ENCODE peak calls at places on chromosomes 13 and 19, in five cellular contexts. One of them, this sample, is unnamed.

GRCh38 chr13:73596382-73596781 is 537.6 kb downstream of the KLF5 start:
- DNase-seq in Caco-2: no peak
- DNase-seq in RWPE1: no peak
- DNase-seq in astrocyte: no peak
- DNase-seq in HFFc6: no peak
- DNase-seq in this sample: no peak

GRCh38 chr13:99342723-99343315 is 35.6 kb upstream of the GPR183 start:
- DNase-seq in Caco-2: no peak
- DNase-seq in RWPE1: no peak
- DNase-seq in astrocyte: no peak
- DNase-seq in HFFc6: no peak
- DNase-seq in this sample: no peak

GRCh38 chr19:23762884-23763711 is 4.4 kb upstream of the ZNF681 start:
- DNase-seq in Caco-2: peak
- DNase-seq in RWPE1: peak
- DNase-seq in astrocyte: peak
- DNase-seq in HFFc6: no peak
- DNase-seq in this sample: peak

GRCh38 chr19:31378404-31378803 is 29.2 kb upstream of the TSHZ3 start:
- DNase-seq in Caco-2: no peak
- DNase-seq in RWPE1: peak
- DNase-seq in astrocyte: peak
- DNase-seq in HFFc6: peak
- DNase-seq in this sample: peak

GRCh38 chr19:45558399-45558878 is 26.2 kb downstream of the OPA3 start:
- DNase-seq in Caco-2: peak
- DNase-seq in RWPE1: peak
- DNase-seq in astrocyte: no peak
- DNase-seq in HFFc6: no peak
- DNase-seq in this sample: peak

GRCh38 chr13:113880651-113881611 is 17.1 kb upstream of the GAS6 start:
- DNase-seq in Caco-2: no peak
- DNase-seq in RWPE1: no peak
- DNase-seq in astrocyte: no peak
- DNase-seq in HFFc6: no peak
- DNase-seq in this sample: no peak

GRCh38 chr19:29029271-29029670 is 183.7 kb downstream of the UQCRFS1 start:
- DNase-seq in Caco-2: no peak
- DNase-seq in RWPE1: no peak
- DNase-seq in astrocyte: no peak
- DNase-seq in HFFc6: no peak
- DNase-seq in this sample: no peak

GRCh38 chr13:32783067-32783466 is 196.8 kb downstream of the PDS5B start:
- DNase-seq in Caco-2: no peak
- DNase-seq in RWPE1: no peak
- DNase-seq in astrocyte: peak
- DNase-seq in HFFc6: peak
- DNase-seq in this sample: peak

GRCh38 chr19:5314012-5314906 is 26.4 kb downstream of the PTPRS start:
- DNase-seq in Caco-2: no peak
- DNase-seq in RWPE1: peak
- DNase-seq in astrocyte: no peak
- DNase-seq in HFFc6: no peak
- DNase-seq in this sample: peak

GRCh38 chr19:51808333-51808986 is 13.5 kb downstream of the FPR3 start:
- DNase-seq in Caco-2: no peak
- DNase-seq in RWPE1: peak
- DNase-seq in astrocyte: no peak
- DNase-seq in HFFc6: peak
- DNase-seq in this sample: peak

GRCh38 chr13:114134111-114134943 is 1.9 kb upstream of the RASA3 start:
- DNase-seq in Caco-2: no peak
- DNase-seq in RWPE1: no peak
- DNase-seq in astrocyte: no peak
- DNase-seq in HFFc6: no peak
- DNase-seq in this sample: no peak

GRCh38 chr19:19595171-19595701 is 23.3 kb downstream of the PBX4 start:
- DNase-seq in Caco-2: no peak
- DNase-seq in RWPE1: no peak
- DNase-seq in astrocyte: no peak
- DNase-seq in HFFc6: peak
- DNase-seq in this sample: peak

GRCh38 chr13:21694831-21695230 is 24.0 kb downstream of the FGF9 start:
- DNase-seq in Caco-2: no peak
- DNase-seq in RWPE1: no peak
- DNase-seq in astrocyte: no peak
- DNase-seq in HFFc6: no peak
- DNase-seq in this sample: no peak

GRCh38 chr13:111550062-111550461 is 229.6 kb downstream of the TEX29 start:
- DNase-seq in Caco-2: no peak
- DNase-seq in RWPE1: no peak
- DNase-seq in astrocyte: no peak
- DNase-seq in HFFc6: no peak
- DNase-seq in this sample: no peak

GRCh38 chr19:30276312-30276884 is 95.8 kb upstream of the ZNF536 start:
- DNase-seq in Caco-2: no peak
- DNase-seq in RWPE1: no peak
- DNase-seq in astrocyte: no peak
- DNase-seq in HFFc6: no peak
- DNase-seq in this sample: no peak

GRCh38 chr19:7866399-7867091 is 7.6 kb downstream of the PRR36 start:
- DNase-seq in Caco-2: no peak
- DNase-seq in RWPE1: no peak
- DNase-seq in astrocyte: no peak
- DNase-seq in HFFc6: no peak
- DNase-seq in this sample: no peak

GRCh38 chr19:4345656-4346383 is 2.5 kb downstream of the MPND start:
- DNase-seq in Caco-2: no peak
- DNase-seq in RWPE1: no peak
- DNase-seq in astrocyte: no peak
- DNase-seq in HFFc6: no peak
- DNase-seq in this sample: no peak

GRCh38 chr13:51999525-51999924 is 11.7 kb downstream of the ATP7B start:
- DNase-seq in Caco-2: no peak
- DNase-seq in RWPE1: no peak
- DNase-seq in astrocyte: peak
- DNase-seq in HFFc6: no peak
- DNase-seq in this sample: no peak

GRCh38 chr19:47486900-47487299 is 2.9 kb upstream of the KPTN start:
- DNase-seq in Caco-2: no peak
- DNase-seq in RWPE1: no peak
- DNase-seq in astrocyte: no peak
- DNase-seq in HFFc6: no peak
- DNase-seq in this sample: no peak

GRCh38 chr13:19059016-19059780 is 122.4 kb downstream of the TUBA3C start:
- DNase-seq in Caco-2: no peak
- DNase-seq in RWPE1: no peak
- DNase-seq in astrocyte: no peak
- DNase-seq in HFFc6: no peak
- DNase-seq in this sample: no peak

GRCh38 chr19:48544856-48545750 is 6.9 kb upstream of the SULT2B1 start:
- DNase-seq in Caco-2: no peak
- DNase-seq in RWPE1: no peak
- DNase-seq in astrocyte: no peak
- DNase-seq in HFFc6: no peak
- DNase-seq in this sample: no peak

GRCh38 chr13:27796544-27797227 is 4.4 kb downstream of the GSX1 start:
- DNase-seq in Caco-2: no peak
- DNase-seq in RWPE1: no peak
- DNase-seq in astrocyte: no peak
- DNase-seq in HFFc6: no peak
- DNase-seq in this sample: no peak

GRCh38 chr13:27794075-27794691 is 1.9 kb downstream of the GSX1 start:
- DNase-seq in Caco-2: no peak
- DNase-seq in RWPE1: no peak
- DNase-seq in astrocyte: no peak
- DNase-seq in HFFc6: no peak
- DNase-seq in this sample: no peak

GRCh38 chr13:27795718-27796019 is 3.4 kb downstream of the GSX1 start:
- DNase-seq in Caco-2: no peak
- DNase-seq in RWPE1: no peak
- DNase-seq in astrocyte: no peak
- DNase-seq in HFFc6: no peak
- DNase-seq in this sample: no peak

GRCh38 chr13:27794921-27795717 is 2.8 kb downstream of the GSX1 start:
- DNase-seq in Caco-2: no peak
- DNase-seq in RWPE1: no peak
- DNase-seq in astrocyte: no peak
- DNase-seq in HFFc6: no peak
- DNase-seq in this sample: no peak

GRCh38 chr13:27797228-27797624 is 4.9 kb downstream of the GSX1 start:
- DNase-seq in Caco-2: no peak
- DNase-seq in RWPE1: peak
- DNase-seq in astrocyte: no peak
- DNase-seq in HFFc6: peak
- DNase-seq in this sample: peak
- TF ChIP-seq CTCF in Caco-2: no peak
- TF ChIP-seq CTCF in RWPE1: no peak
- TF ChIP-seq CTCF in astrocyte: no peak
- TF ChIP-seq CTCF in HFFc6: peak
- TF ChIP-seq CTCF in this sample: peak

GRCh38 chr19:41702208-41702651 is 6.2 kb upstream of the CEACAM5 start:
- DNase-seq in Caco-2: no peak
- DNase-seq in RWPE1: no peak
- DNase-seq in astrocyte: peak
- DNase-seq in HFFc6: peak
- DNase-seq in this sample: peak

GRCh38 chr19:41699968-41700323 is 8.5 kb upstream of the CEACAM5 start:
- DNase-seq in Caco-2: peak
- DNase-seq in RWPE1: no peak
- DNase-seq in astrocyte: no peak
- DNase-seq in HFFc6: no peak
- DNase-seq in this sample: no peak

GRCh38 chr19:41699231-41699967 is 9.0 kb upstream of the CEACAM5 start:
- DNase-seq in Caco-2: peak
- DNase-seq in RWPE1: peak
- DNase-seq in astrocyte: no peak
- DNase-seq in HFFc6: no peak
- DNase-seq in this sample: no peak

GRCh38 chr19:41700381-41701195 is 7.8 kb upstream of the CEACAM5 start:
- DNase-seq in Caco-2: peak
- DNase-seq in RWPE1: no peak
- DNase-seq in astrocyte: no peak
- DNase-seq in HFFc6: no peak
- DNase-seq in this sample: no peak

GRCh38 chr19:41701401-41702075 is 6.9 kb upstream of the CEACAM5 start:
- DNase-seq in Caco-2: peak
- DNase-seq in RWPE1: no peak
- DNase-seq in astrocyte: no peak
- DNase-seq in HFFc6: no peak
- DNase-seq in this sample: no peak
- TF ChIP-seq CTCF in Caco-2: peak
- TF ChIP-seq CTCF in RWPE1: no peak
- TF ChIP-seq CTCF in astrocyte: no peak
- TF ChIP-seq CTCF in HFFc6: peak
- TF ChIP-seq CTCF in this sample: no peak

DNA sequence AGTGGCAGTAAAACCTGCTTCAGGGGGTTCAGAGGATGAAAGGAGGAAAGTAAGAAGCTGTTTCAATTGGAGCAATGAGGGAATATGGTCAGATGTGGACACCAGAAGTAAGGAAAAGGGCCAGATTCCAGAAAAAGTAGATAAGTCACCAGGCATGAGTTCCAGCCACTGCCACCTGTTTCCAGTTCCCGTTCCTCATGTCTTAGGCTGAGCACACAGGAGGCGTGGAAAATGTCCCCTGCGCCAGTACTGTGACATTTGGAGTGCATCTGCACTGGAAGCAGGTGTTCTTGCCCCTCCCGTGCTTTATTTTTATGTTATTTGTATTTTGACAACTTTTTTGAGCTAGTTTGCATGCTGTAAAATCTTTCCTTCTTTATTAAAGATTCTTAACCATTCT is 25.3 kb downstream of the LMO7 start:
- DNase-seq in Caco-2: no peak
- DNase-seq in RWPE1: no peak
- DNase-seq in astrocyte: no peak
- DNase-seq in HFFc6: no peak
- DNase-seq in this sample: no peak
- TF ChIP-seq CTCF in Caco-2: no peak
- TF ChIP-seq CTCF in RWPE1: no peak
- TF ChIP-seq CTCF in astrocyte: no peak
- TF ChIP-seq CTCF in HFFc6: no peak
- TF ChIP-seq CTCF in this sample: no peak

GRCh38 chr13:23513460-23513859 is 56.8 kb upstream of the TNFRSF19 start:
- DNase-seq in Caco-2: no peak
- DNase-seq in RWPE1: no peak
- DNase-seq in astrocyte: no peak
- DNase-seq in HFFc6: no peak
- DNase-seq in this sample: no peak

GRCh38 chr13:23512762-23513395 is 57.3 kb upstream of the TNFRSF19 start:
- DNase-seq in Caco-2: no peak
- DNase-seq in RWPE1: no peak
- DNase-seq in astrocyte: no peak
- DNase-seq in HFFc6: no peak
- DNase-seq in this sample: no peak

GRCh38 chr13:23510544-23510916 is 59.7 kb upstream of the TNFRSF19 start:
- DNase-seq in Caco-2: no peak
- DNase-seq in RWPE1: no peak
- DNase-seq in astrocyte: no peak
- DNase-seq in HFFc6: peak
- DNase-seq in this sample: peak

GRCh38 chr13:23509781-23510543 is 60.2 kb upstream of the TNFRSF19 start:
- DNase-seq in Caco-2: no peak
- DNase-seq in RWPE1: peak
- DNase-seq in astrocyte: peak
- DNase-seq in HFFc6: peak
- DNase-seq in this sample: peak

DNA sequence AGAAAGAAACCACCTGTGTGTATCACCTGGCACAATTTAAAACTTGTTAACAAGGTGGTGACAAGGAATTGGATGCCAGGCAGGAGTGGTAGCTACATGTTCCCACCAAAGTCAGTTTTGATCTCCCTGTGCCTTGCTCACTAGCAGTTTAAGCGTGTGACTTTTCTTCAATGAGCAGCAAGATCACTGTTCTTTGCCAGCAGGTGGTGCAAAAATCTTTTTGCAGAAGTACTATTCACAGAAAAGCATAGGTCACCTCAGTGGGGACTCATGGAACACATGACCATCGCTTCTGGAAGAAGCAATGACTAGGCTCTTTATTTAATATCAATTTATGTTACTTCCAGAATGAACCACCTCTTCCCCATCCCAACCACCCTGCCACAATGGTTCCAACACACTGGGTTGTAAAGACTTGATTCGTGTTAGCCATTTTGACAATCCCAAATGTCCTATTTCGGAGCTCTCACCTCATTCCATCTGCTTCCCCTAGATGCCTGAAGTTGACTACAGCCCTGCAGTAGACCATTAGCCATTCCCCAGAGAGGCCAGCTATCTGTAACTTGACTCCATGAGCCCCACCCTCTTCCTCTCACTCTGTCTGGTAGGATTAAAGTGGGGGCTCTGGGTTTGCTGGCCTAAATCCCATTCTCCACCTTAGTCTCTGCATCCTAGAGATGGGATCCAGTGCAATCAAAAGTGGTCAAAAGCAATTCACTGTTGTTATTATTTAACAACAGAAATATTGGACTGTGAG is 59.1 kb upstream of the TNFRSF19 start:
- DNase-seq in Caco-2: peak
- DNase-seq in RWPE1: no peak
- DNase-seq in astrocyte: peak
- DNase-seq in HFFc6: peak
- DNase-seq in this sample: peak
- TF ChIP-seq CTCF in Caco-2: peak
- TF ChIP-seq CTCF in RWPE1: no peak
- TF ChIP-seq CTCF in astrocyte: peak
- TF ChIP-seq CTCF in HFFc6: peak
- TF ChIP-seq CTCF in this sample: peak